ENCODE peak calls at places on chromosomes 3 and 15, in eight cellular contexts. One of them, this sample, is unnamed.

GRCh38 chr3:42116466-42116865 is 25.3 kb downstream of the TRAK1 start:
- DNase-seq in A549: no peak
- DNase-seq in HepG2: no peak
- DNase-seq in suprapubic skin: no peak
- DNase-seq in tibial nerve: no peak
- DNase-seq in SK-N-SH: no peak
- DNase-seq in stomach: no peak
- DNase-seq in K562: no peak
- DNase-seq in this sample: no peak

GRCh38 chr3:42898896-42899675 is 6.9 kb upstream of the ZNF662 start:
- DNase-seq in A549: no peak
- DNase-seq in HepG2: no peak
- DNase-seq in suprapubic skin: no peak
- DNase-seq in tibial nerve: no peak
- DNase-seq in SK-N-SH: no peak
- DNase-seq in stomach: no peak
- DNase-seq in K562: no peak
- DNase-seq in this sample: no peak

GRCh38 chr15:28885630-28886430 is at the start of gene APBA2:
- DNase-seq in A549: peak
- DNase-seq in HepG2: no peak
- DNase-seq in suprapubic skin: no peak
- DNase-seq in tibial nerve: no peak
- DNase-seq in SK-N-SH: peak
- DNase-seq in stomach: no peak
- DNase-seq in K562: peak
- DNase-seq in this sample: no peak

GRCh38 chr15:52783929-52784798 is 6.0 kb downstream of the ONECUT1 start:
- DNase-seq in A549: peak
- DNase-seq in HepG2: no peak
- DNase-seq in suprapubic skin: peak
- DNase-seq in tibial nerve: no peak
- DNase-seq in SK-N-SH: peak
- DNase-seq in stomach: no peak
- DNase-seq in K562: peak
- DNase-seq in this sample: no peak

GRCh38 chr15:73927003-73927475 is 777 bp downstream of the LOXL1 start:
- DNase-seq in A549: no peak
- DNase-seq in HepG2: no peak
- DNase-seq in suprapubic skin: no peak
- DNase-seq in tibial nerve: no peak
- DNase-seq in SK-N-SH: no peak
- DNase-seq in stomach: peak
- DNase-seq in K562: no peak
- DNase-seq in this sample: peak

GRCh38 chr3:31896643-31897433 is 84.2 kb downstream of the OSBPL10 start:
- DNase-seq in A549: no peak
- DNase-seq in HepG2: peak
- DNase-seq in suprapubic skin: no peak
- DNase-seq in tibial nerve: no peak
- DNase-seq in SK-N-SH: no peak
- DNase-seq in stomach: no peak
- DNase-seq in K562: no peak
- DNase-seq in this sample: no peak

GRCh38 chr15:74835312-74835823 is 7.6 kb downstream of the ULK3 start:
- DNase-seq in A549: peak
- DNase-seq in HepG2: peak
- DNase-seq in suprapubic skin: no peak
- DNase-seq in tibial nerve: peak
- DNase-seq in SK-N-SH: peak
- DNase-seq in stomach: peak
- DNase-seq in K562: peak
- DNase-seq in this sample: no peak

GRCh38 chr3:125062904-125063618 is 7.3 kb upstream of the HEG1 start:
- DNase-seq in A549: peak
- DNase-seq in HepG2: peak
- DNase-seq in suprapubic skin: no peak
- DNase-seq in tibial nerve: no peak
- DNase-seq in SK-N-SH: no peak
- DNase-seq in stomach: peak
- DNase-seq in K562: no peak
- DNase-seq in this sample: no peak

GRCh38 chr3:13253208-13253937 is 166.7 kb downstream of the NUP210 start:
- DNase-seq in A549: no peak
- DNase-seq in HepG2: no peak
- DNase-seq in suprapubic skin: no peak
- DNase-seq in tibial nerve: no peak
- DNase-seq in SK-N-SH: no peak
- DNase-seq in stomach: no peak
- DNase-seq in K562: peak
- DNase-seq in this sample: no peak

GRCh38 chr3:9750556-9751411 is 1.0 kb downstream of the OGG1 start:
- DNase-seq in A549: peak
- DNase-seq in HepG2: peak
- DNase-seq in suprapubic skin: no peak
- DNase-seq in tibial nerve: no peak
- DNase-seq in SK-N-SH: no peak
- DNase-seq in stomach: no peak
- DNase-seq in K562: peak
- DNase-seq in this sample: no peak

GRCh38 chr15:90211440-90212168 is 10.5 kb downstream of the SEMA4B start:
- DNase-seq in A549: peak
- DNase-seq in HepG2: no peak
- DNase-seq in suprapubic skin: no peak
- DNase-seq in tibial nerve: no peak
- DNase-seq in SK-N-SH: no peak
- DNase-seq in stomach: peak
- DNase-seq in K562: no peak
- DNase-seq in this sample: no peak

GRCh38 chr15:67812232-67812631 is 13.1 kb upstream of the SKOR1 start:
- DNase-seq in A549: no peak
- DNase-seq in HepG2: no peak
- DNase-seq in suprapubic skin: peak
- DNase-seq in tibial nerve: no peak
- DNase-seq in SK-N-SH: no peak
- DNase-seq in stomach: no peak
- DNase-seq in K562: no peak
- DNase-seq in this sample: peak

GRCh38 chr3:130442284-130442683 is 74.7 kb upstream of the COL6A6 start:
- DNase-seq in A549: no peak
- DNase-seq in HepG2: no peak
- DNase-seq in suprapubic skin: no peak
- DNase-seq in tibial nerve: no peak
- DNase-seq in SK-N-SH: no peak
- DNase-seq in stomach: no peak
- DNase-seq in K562: no peak
- DNase-seq in this sample: no peak

GRCh38 chr3:47841786-47842349 is 38.9 kb downstream of the DHX30 start:
- DNase-seq in A549: no peak
- DNase-seq in HepG2: no peak
- DNase-seq in suprapubic skin: no peak
- DNase-seq in tibial nerve: no peak
- DNase-seq in SK-N-SH: no peak
- DNase-seq in stomach: no peak
- DNase-seq in K562: no peak
- DNase-seq in this sample: no peak

GRCh38 chr15:74657846-74658245 is 38.0 kb downstream of the EDC3 start:
- DNase-seq in A549: no peak
- DNase-seq in HepG2: no peak
- DNase-seq in suprapubic skin: no peak
- DNase-seq in tibial nerve: no peak
- DNase-seq in SK-N-SH: no peak
- DNase-seq in stomach: no peak
- DNase-seq in K562: peak
- DNase-seq in this sample: no peak

GRCh38 chr3:5058463-5058862 is 63.6 kb upstream of the ARL8B start:
- DNase-seq in A549: peak
- DNase-seq in HepG2: no peak
- DNase-seq in suprapubic skin: no peak
- DNase-seq in tibial nerve: no peak
- DNase-seq in SK-N-SH: no peak
- DNase-seq in stomach: no peak
- DNase-seq in K562: no peak
- DNase-seq in this sample: no peak

DNA sequence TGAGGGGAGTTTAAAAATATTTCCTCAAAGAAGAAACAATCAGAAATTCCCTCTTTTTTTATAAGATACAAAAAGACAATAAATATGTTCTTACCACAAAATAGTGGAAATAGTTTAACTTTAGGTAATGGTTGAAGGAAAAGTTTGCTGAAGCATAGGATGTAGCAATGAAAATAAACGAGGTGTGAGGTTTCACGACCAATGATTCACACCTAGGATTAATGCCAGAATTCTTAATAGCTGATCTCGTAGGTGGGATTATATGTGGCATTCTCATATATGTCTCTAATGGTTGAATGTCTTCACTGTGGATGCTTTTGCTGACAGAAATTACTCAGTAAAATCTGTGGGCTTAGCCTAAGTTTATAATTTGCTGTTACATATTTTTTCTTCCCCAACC is 467.7 kb downstream of the FGF12 start:
- DNase-seq in A549: no peak
- DNase-seq in HepG2: no peak
- DNase-seq in suprapubic skin: no peak
- DNase-seq in tibial nerve: no peak
- DNase-seq in SK-N-SH: no peak
- DNase-seq in stomach: no peak
- DNase-seq in K562: no peak
- DNase-seq in this sample: no peak
- TF ChIP-seq EP300 in A549: no peak
- TF ChIP-seq EP300 in HepG2: no peak
- TF ChIP-seq EP300 in suprapubic skin: no peak
- TF ChIP-seq EP300 in tibial nerve: no peak
- TF ChIP-seq EP300 in SK-N-SH: no peak
- TF ChIP-seq EP300 in stomach: no peak
- TF ChIP-seq EP300 in K562: no peak
- TF ChIP-seq EP300 in this sample: no peak

GRCh38 chr3:139770577-139770976 is 92.8 kb upstream of the NMNAT3 start:
- DNase-seq in A549: no peak
- DNase-seq in HepG2: no peak
- DNase-seq in suprapubic skin: no peak
- DNase-seq in tibial nerve: no peak
- DNase-seq in SK-N-SH: no peak
- DNase-seq in stomach: no peak
- DNase-seq in K562: no peak
- DNase-seq in this sample: no peak

GRCh38 chr3:139759470-139759869 is 81.7 kb upstream of the NMNAT3 start:
- DNase-seq in A549: no peak
- DNase-seq in HepG2: no peak
- DNase-seq in suprapubic skin: no peak
- DNase-seq in tibial nerve: no peak
- DNase-seq in SK-N-SH: no peak
- DNase-seq in stomach: no peak
- DNase-seq in K562: no peak
- DNase-seq in this sample: no peak

GRCh38 chr3:139764069-139764905 is 86.5 kb upstream of the NMNAT3 start:
- DNase-seq in A549: no peak
- DNase-seq in HepG2: no peak
- DNase-seq in suprapubic skin: no peak
- DNase-seq in tibial nerve: no peak
- DNase-seq in SK-N-SH: no peak
- DNase-seq in stomach: no peak
- DNase-seq in K562: no peak
- DNase-seq in this sample: no peak

GRCh38 chr3:139762307-139762706 is 84.5 kb upstream of the NMNAT3 start:
- DNase-seq in A549: no peak
- DNase-seq in HepG2: no peak
- DNase-seq in suprapubic skin: no peak
- DNase-seq in tibial nerve: no peak
- DNase-seq in SK-N-SH: peak
- DNase-seq in stomach: no peak
- DNase-seq in K562: no peak
- DNase-seq in this sample: no peak

DNA sequence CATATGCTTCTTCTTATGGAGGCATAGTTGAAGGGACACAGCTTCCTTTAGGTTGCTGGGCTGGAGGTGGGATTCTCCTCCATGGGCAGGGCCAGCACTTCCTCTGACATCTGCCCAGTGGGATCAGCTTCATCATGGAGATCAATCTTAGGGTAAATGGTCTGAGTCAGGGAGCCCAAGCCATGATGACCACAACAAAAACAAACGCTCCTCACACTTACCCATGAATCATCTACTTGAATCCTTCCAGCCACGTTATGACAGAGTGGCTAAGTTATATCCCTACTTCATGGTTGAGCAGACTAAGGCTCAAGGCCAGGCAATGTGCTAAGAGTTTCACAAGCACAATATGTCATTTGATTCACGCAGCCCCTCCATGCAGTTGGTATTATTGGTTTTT is 87.2 kb upstream of the NMNAT3 start:
- DNase-seq in A549: no peak
- DNase-seq in HepG2: no peak
- DNase-seq in suprapubic skin: no peak
- DNase-seq in tibial nerve: no peak
- DNase-seq in SK-N-SH: no peak
- DNase-seq in stomach: no peak
- DNase-seq in K562: no peak
- DNase-seq in this sample: no peak
- TF ChIP-seq EP300 in A549: no peak
- TF ChIP-seq EP300 in HepG2: no peak
- TF ChIP-seq EP300 in suprapubic skin: no peak
- TF ChIP-seq EP300 in tibial nerve: no peak
- TF ChIP-seq EP300 in SK-N-SH: no peak
- TF ChIP-seq EP300 in stomach: no peak
- TF ChIP-seq EP300 in K562: no peak
- TF ChIP-seq EP300 in this sample: no peak

DNA sequence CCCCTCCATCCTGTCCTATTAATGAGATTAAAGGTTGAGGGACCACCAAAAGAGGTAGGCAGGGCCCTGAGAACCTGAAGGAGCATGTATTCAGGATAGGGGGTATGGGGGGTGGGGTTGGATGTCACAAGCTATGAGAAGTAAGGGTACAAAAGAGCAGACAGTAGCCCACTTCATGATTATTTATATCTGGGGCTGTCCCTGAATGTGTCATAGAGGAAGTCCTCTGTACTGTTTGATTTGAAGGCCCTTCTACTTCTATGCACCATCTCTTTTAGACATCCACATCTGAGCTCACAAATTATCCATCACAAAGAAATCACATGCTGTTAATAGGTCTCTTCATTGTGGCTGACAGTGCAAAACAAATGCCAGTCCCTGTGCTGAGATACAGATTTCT is 68.6 kb downstream of the FHIT start:
- DNase-seq in A549: no peak
- DNase-seq in HepG2: no peak
- DNase-seq in suprapubic skin: no peak
- DNase-seq in tibial nerve: no peak
- DNase-seq in SK-N-SH: no peak
- DNase-seq in stomach: no peak
- DNase-seq in K562: no peak
- DNase-seq in this sample: no peak
- TF ChIP-seq EP300 in A549: no peak
- TF ChIP-seq EP300 in HepG2: no peak
- TF ChIP-seq EP300 in suprapubic skin: no peak
- TF ChIP-seq EP300 in tibial nerve: no peak
- TF ChIP-seq EP300 in SK-N-SH: no peak
- TF ChIP-seq EP300 in stomach: no peak
- TF ChIP-seq EP300 in K562: no peak
- TF ChIP-seq EP300 in this sample: no peak

DNA sequence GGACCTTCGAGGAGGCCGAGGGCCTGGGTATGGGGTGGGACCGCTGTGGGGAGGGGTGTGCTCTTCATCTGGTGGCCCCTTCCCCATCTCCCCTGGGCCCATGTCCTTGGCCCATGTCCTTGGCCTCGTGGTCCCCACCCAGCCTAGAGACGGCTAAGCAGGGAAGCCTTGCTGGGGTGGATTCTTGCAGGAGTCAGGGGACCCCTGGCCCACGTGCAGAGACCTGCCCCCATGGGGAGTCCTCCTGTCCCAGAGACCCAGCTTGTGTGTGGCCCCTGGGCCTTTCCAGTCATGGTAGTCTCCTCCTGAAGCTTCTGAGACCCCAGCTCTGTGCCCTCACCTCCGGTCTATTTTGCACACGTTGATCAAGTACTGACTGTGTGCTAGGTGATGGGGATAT is 97.4 kb downstream of the TBC1D2B start:
- DNase-seq in A549: no peak
- DNase-seq in HepG2: no peak
- DNase-seq in suprapubic skin: peak
- DNase-seq in tibial nerve: no peak
- DNase-seq in SK-N-SH: no peak
- DNase-seq in stomach: no peak
- DNase-seq in K562: no peak
- DNase-seq in this sample: peak
- TF ChIP-seq EP300 in A549: no peak
- TF ChIP-seq EP300 in HepG2: no peak
- TF ChIP-seq EP300 in suprapubic skin: no peak
- TF ChIP-seq EP300 in tibial nerve: no peak
- TF ChIP-seq EP300 in SK-N-SH: no peak
- TF ChIP-seq EP300 in stomach: no peak
- TF ChIP-seq EP300 in K562: no peak
- TF ChIP-seq EP300 in this sample: no peak

This sample was measured in sigmoid colon.